ENCODE peak calls at places on chromosomes 12 and 14, in nine cellular contexts. K is B cell, P is tibial artery, Q is esophagus squamous epithelium, R is Calu3, T is GM06990, E is fibroblast of lung, I is SK-N-SH, M is fibroblast of the aortic adventitia. B is an unnamed sample.

GRCh38 chr12:119804011-119804641 is 73.0 kb downstream of the CIT start:
- DNase-seq in K (no peak), P (peak), Q (peak), R (peak), T (peak), E (peak), I (peak), M (peak), B (peak)

GRCh38 chr12:116456307-116456641 is 102.9 kb upstream of the MAP1LC3B2 start:
- DNase-seq in K (no peak), P (no peak), Q (no peak), R (no peak), T (no peak), E (no peak), I (no peak), M (no peak), B (no peak)

GRCh38 chr12:107574691-107575090 is 110.9 kb upstream of the PWP1 start:
- DNase-seq in K (no peak), P (no peak), Q (no peak), R (no peak), T (no peak), E (no peak), I (no peak), M (no peak), B (no peak)

GRCh38 chr12:114911196-114911595 is 227.2 kb upstream of the TBX3 start:
- DNase-seq in K (no peak), P (no peak), Q (no peak), R (no peak), T (no peak), E (no peak), I (no peak), M (no peak), B (no peak)

GRCh38 chr12:89883630-89884364 is 175.2 kb upstream of the ATP2B1 start:
- DNase-seq in K (no peak), P (no peak), Q (no peak), R (no peak), T (no peak), E (no peak), I (no peak), M (peak), B (no peak)

GRCh38 chr14:50527970-50528369 is 4.4 kb downstream of the MAP4K5 start:
- DNase-seq in K (no peak), P (no peak), Q (no peak), R (no peak), T (no peak), E (no peak), I (no peak), M (peak), B (no peak)

GRCh38 chr12:95739561-95740313 is 50.8 kb downstream of the NTN4 start:
- DNase-seq in K (no peak), P (peak), Q (no peak), R (no peak), T (no peak), E (no peak), I (no peak), M (peak), B (no peak)

GRCh38 chr14:76227450-76228050 is 75.8 kb downstream of the GPATCH2L start:
- DNase-seq in K (no peak), P (no peak), Q (no peak), R (no peak), T (no peak), E (peak), I (no peak), M (peak), B (no peak)

GRCh38 chr12:113422030-113422900 is at the start of gene SDSL:
- DNase-seq in K (peak), P (peak), Q (no peak), R (peak), T (peak), E (peak), I (peak), M (peak), B (peak)

GRCh38 chr14:73136387-73137221 is at the start of gene PSEN1:
- DNase-seq in K (peak), P (peak), Q (peak), R (peak), T (peak), E (peak), I (peak), M (peak), B (peak)

GRCh38 chr12:68904351-68904982 is 28.5 kb downstream of the CPM start:
- DNase-seq in K (peak), P (no peak), Q (no peak), R (no peak), T (no peak), E (no peak), I (no peak), M (no peak), B (no peak)

GRCh38 chr14:70567791-70568190 is 32.7 kb downstream of the MED6 start:
- DNase-seq in K (peak), P (no peak), Q (no peak), R (peak), T (peak), E (peak), I (peak), M (peak), B (peak)

GRCh38 chr12:88854260-88854659 is 274.0 kb upstream of the KITLG start:
- DNase-seq in K (no peak), P (no peak), Q (no peak), R (peak), T (no peak), E (peak), I (no peak), M (peak), B (no peak)

GRCh38 chr12:68901551-68901950 is 31.4 kb downstream of the CPM start:
- DNase-seq in K (no peak), P (no peak), Q (no peak), R (no peak), T (no peak), E (no peak), I (no peak), M (no peak), B (no peak)

GRCh38 chr12:18158774-18159557 is 69.0 kb upstream of the RERGL start:
- DNase-seq in K (peak), P (no peak), Q (no peak), R (no peak), T (no peak), E (peak), I (peak), M (peak), B (no peak)

GRCh38 chr12:113894717-113895116 is 71.4 kb downstream of the RBM19 start:
- DNase-seq in K (no peak), P (no peak), Q (no peak), R (no peak), T (no peak), E (no peak), I (no peak), M (no peak), B (no peak)

GRCh38 chr12:49388682-49389081 is 21.4 kb downstream of the SPATS2 start:
- DNase-seq in K (no peak), P (no peak), Q (no peak), R (no peak), T (no peak), E (no peak), I (no peak), M (no peak), B (no peak)

GRCh38 chr12:49389092-49389703 is 21.9 kb downstream of the SPATS2 start:
- DNase-seq in K (peak), P (peak), Q (no peak), R (no peak), T (no peak), E (no peak), I (no peak), M (no peak), B (no peak)
- TF ChIP-seq CTCF in K (peak), P (no peak), Q (no peak), R (no peak), T (no peak), E (no peak), I (no peak), M (no peak), B (peak)

GRCh38 chr12:105831372-105831771 is 307.4 kb downstream of the NUAK1 start:
- DNase-seq in K (no peak), P (no peak), Q (no peak), R (no peak), T (no peak), E (no peak), I (no peak), M (no peak), B (no peak)
- TF ChIP-seq CTCF in K (no peak), P (no peak), Q (no peak), R (no peak), T (no peak), E (no peak), I (no peak), M (no peak), B (no peak)

DNA sequence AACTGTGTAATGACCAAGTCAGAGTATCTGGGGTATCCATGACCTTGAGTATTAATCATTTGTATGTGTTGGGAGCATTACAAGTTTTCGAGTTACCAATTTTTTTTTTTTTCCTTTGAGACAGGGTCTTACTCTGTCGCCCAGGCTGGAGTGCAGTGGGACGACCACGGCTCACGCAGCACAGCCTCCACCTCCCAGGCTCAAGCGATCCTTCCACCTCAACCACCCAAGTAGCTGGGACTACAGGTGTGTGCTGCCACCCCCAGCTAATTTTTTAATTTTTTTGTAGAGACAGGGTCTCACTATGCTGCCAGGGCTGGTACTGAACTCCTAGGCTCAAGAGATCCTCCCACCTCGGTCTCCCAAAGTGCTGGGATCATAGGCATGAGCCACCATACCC is 19.7 kb downstream of the SSH1 start:
- DNase-seq in K (no peak), P (no peak), Q (no peak), R (no peak), T (no peak), E (no peak), I (no peak), M (no peak), B (no peak)
- TF ChIP-seq CTCF in K (no peak), P (no peak), Q (no peak), R (no peak), T (no peak), E (no peak), I (no peak), M (no peak), B (no peak)

GRCh38 chr12:102811125-102811737 is 105.8 kb downstream of the PAH start:
- DNase-seq in K (peak), P (no peak), Q (no peak), R (peak), T (no peak), E (no peak), I (peak), M (no peak), B (peak)
- TF ChIP-seq CTCF in K (peak), P (peak), Q (peak), R (peak), T (peak), E (no peak), I (peak), M (no peak), B (peak)

DNA sequence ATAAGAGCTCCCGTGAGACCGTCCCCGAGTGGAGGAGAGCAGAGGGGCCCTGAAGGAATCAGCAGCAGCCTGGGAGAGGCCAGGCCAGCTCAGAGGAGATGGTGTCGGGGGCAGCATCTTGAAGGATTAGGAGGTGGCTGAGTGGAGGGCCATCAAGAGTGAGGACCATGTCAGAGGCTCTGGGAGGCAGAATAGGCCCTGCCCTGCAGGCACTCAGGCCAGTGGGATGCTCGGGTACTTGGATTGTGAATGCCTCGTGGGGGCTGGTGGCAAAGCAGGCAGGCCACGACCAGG is 47.7 kb downstream of the IL31 start:
- DNase-seq in K (no peak), P (no peak), Q (no peak), R (no peak), T (no peak), E (no peak), I (no peak), M (no peak), B (no peak)
- TF ChIP-seq CTCF in K (no peak), P (no peak), Q (no peak), R (no peak), T (no peak), E (no peak), I (no peak), M (no peak), B (no peak)

GRCh38 chr12:94147991-94148840 is at the start of gene PLXNC1:
- DNase-seq in K (peak), P (no peak), Q (peak), R (peak), T (peak), E (peak), I (peak), M (peak), B (peak)

GRCh38 chr12:94143444-94143843 is 4.9 kb upstream of the PLXNC1 start:
- DNase-seq in K (no peak), P (no peak), Q (no peak), R (no peak), T (no peak), E (no peak), I (no peak), M (no peak), B (no peak)

GRCh38 chr12:94146166-94146565 is 2.2 kb upstream of the PLXNC1 start:
- DNase-seq in K (no peak), P (no peak), Q (no peak), R (no peak), T (no peak), E (no peak), I (no peak), M (no peak), B (no peak)

GRCh38 chr12:94147377-94147990 is 893 bp upstream of the PLXNC1 start:
- DNase-seq in K (peak), P (no peak), Q (no peak), R (no peak), T (no peak), E (no peak), I (no peak), M (no peak), B (no peak)

GRCh38 chr12:94145231-94145979 is 3.0 kb upstream of the PLXNC1 start:
- DNase-seq in K (peak), P (no peak), Q (no peak), R (no peak), T (no peak), E (peak), I (peak), M (peak), B (no peak)
- TF ChIP-seq CTCF in K (peak), P (no peak), Q (peak), R (no peak), T (peak), E (peak), I (peak), M (peak), B (no peak)

DNA sequence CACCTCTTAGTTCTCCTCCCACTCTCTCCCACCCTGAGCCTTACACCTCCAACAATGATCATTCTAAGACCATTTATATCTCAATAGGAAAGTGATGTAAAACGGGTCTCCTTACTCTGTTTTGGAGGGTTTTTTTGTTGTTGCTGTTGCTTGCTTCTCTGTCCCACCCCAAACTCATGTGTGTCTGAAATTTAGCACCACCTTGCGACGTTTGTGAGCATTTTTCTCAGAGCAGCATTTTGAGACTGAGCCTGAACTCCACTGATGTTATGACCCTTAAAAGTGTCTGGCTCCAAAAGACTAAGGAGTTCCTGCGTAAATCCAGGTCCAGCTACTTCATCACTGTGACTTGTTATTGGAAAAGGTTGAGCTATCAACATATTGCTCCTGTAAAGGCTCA is 155.0 kb downstream of the DAD1 start:
- DNase-seq in K (no peak), P (no peak), Q (no peak), R (no peak), T (no peak), E (no peak), I (no peak), M (no peak), B (no peak)
- TF ChIP-seq CTCF in K (no peak), P (no peak), Q (no peak), R (no peak), T (no peak), E (no peak), I (peak), M (peak), B (no peak)

GRCh38 chr14:23725980-23726746 is 90.0 kb downstream of the DHRS2 start:
- DNase-seq in K (no peak), P (no peak), Q (no peak), R (no peak), T (no peak), E (no peak), I (no peak), M (no peak), B (no peak)

GRCh38 chr14:23728791-23729190 is 92.6 kb downstream of the DHRS2 start:
- DNase-seq in K (no peak), P (no peak), Q (no peak), R (no peak), T (no peak), E (no peak), I (no peak), M (no peak), B (no peak)

GRCh38 chr14:23725528-23725927 is 89.4 kb downstream of the DHRS2 start:
- DNase-seq in K (no peak), P (no peak), Q (no peak), R (no peak), T (no peak), E (no peak), I (no peak), M (no peak), B (no peak)

GRCh38 chr14:23729720-23730387 is 93.7 kb downstream of the DHRS2 start:
- DNase-seq in K (no peak), P (no peak), Q (no peak), R (peak), T (no peak), E (no peak), I (peak), M (no peak), B (no peak)

DNA sequence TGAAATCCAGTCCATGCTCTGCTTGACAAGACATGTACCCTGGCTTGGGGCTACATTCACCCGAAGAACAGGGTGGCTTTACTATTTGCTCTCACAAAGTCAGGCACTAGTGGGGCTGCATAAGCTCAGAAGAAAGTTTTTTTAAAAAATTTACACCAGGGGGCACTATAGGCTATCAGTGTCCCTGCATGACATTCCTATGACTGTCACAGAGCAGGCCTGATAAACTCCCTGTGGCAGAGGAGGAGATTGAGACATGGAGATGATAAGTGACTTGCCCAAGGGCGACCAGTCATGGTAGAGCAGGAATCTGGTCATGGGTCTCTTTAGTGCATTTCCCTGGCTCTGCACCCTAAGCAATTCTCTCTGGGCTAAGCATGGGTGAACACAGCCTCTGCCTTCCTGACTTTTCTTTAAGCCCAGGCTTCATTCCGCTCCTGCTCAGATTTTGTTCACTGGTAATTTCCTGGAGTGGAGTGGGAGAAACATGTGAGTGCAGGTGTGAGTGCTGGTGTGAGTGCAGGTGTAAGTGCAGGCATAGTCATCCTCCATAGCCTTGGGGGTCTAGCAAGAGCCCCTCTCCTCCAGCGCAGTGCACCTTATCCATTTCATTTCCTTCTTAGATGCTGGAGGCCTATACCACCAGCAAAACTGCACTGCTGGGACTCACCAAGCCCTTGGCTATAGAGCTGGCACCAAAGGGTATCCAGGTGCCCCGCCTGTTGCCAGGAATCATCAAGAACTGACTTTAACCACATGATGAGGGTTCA is 91.6 kb downstream of the DHRS2 start:
- DNase-seq in K (no peak), P (no peak), Q (no peak), R (peak), T (no peak), E (peak), I (peak), M (peak), B (peak)
- TF ChIP-seq CTCF in K (no peak), P (peak), Q (no peak), R (peak), T (peak), E (no peak), I (peak), M (peak), B (no peak)

B was measured in GM13976.